ENCODE peak calls at places on chromosomes 13 and 19, in five cellular contexts. U is HFF-Myc, V is breast epithelium, A is fibroblast of pulmonary artery, W is dorsolateral prefrontal cortex. P is an unnamed sample.

GRCh38 chr13:58869566-58869965 is 1238.0 kb downstream of the PCDH17 start:
- DNase-seq in A (no peak), V (no peak), W (no peak), U (no peak), P (no peak)

GRCh38 chr13:59687028-59687427 is 476.7 kb downstream of the DIAPH3 start:
- DNase-seq in W (no peak), A (no peak), U (no peak), V (no peak), P (no peak)

GRCh38 chr13:62512194-62513141 is 1096.8 kb upstream of the PCDH20 start:
- DNase-seq in U (no peak), W (no peak), V (peak; percentile 20), A (peak; percentile 33), P (no peak)

GRCh38 chr13:44313674-44314073 is 60.0 kb upstream of the SERP2 start:
- DNase-seq in W (no peak), A (peak; percentile 63), V (no peak), U (peak; percentile 83), P (peak; percentile 61)

GRCh38 chr13:43489168-43489730 is 297.5 kb downstream of the ENOX1 start:
- DNase-seq in A (no peak), V (no peak), W (no peak), U (peak; percentile 22), P (no peak)

GRCh38 chr13:24894972-24895300 is 131.0 kb downstream of the RNF17 start:
- DNase-seq in W (no peak), V (no peak), U (no peak), A (no peak), P (no peak)

GRCh38 chr13:97883356-97883755 is 70.1 kb upstream of the IPO5 start:
- DNase-seq in V (no peak), W (no peak), U (no peak), A (no peak), P (no peak)

GRCh38 chr13:112725346-112726017 is 35.6 kb downstream of the ATP11A start:
- DNase-seq in U (no peak), W (no peak), A (no peak), V (no peak), P (no peak)

GRCh38 chr13:113835461-113836274 is 28.2 kb downstream of the GAS6 start:
- DNase-seq in U (peak; percentile 96), A (peak; percentile 44), W (no peak), V (no peak), P (peak; percentile 71)

GRCh38 chr19:47363758-47364529 is 14.8 kb downstream of the DHX34 start:
- DNase-seq in W (no peak), U (no peak), A (peak; percentile 72), V (no peak), P (peak; percentile 16)

GRCh38 chr13:43573361-43573740 is 213.4 kb downstream of the ENOX1 start:
- DNase-seq in A (peak; percentile 48), W (no peak), V (no peak), U (no peak), P (no peak)

GRCh38 chr13:94322925-94323324 is 156.6 kb downstream of the DCT start:
- DNase-seq in V (no peak), W (no peak), U (no peak), A (no peak), P (no peak)

GRCh38 chr19:29671393-29672076 is 6.3 kb downstream of the PLEKHF1 start:
- DNase-seq in V (peak; percentile 74), W (no peak), A (peak; percentile 72), U (no peak), P (no peak)

GRCh38 chr13:48477191-48477855 is 55.6 kb downstream of the RCBTB2 start:
- DNase-seq in A (no peak), V (no peak), U (no peak), W (no peak), P (no peak)

DNA sequence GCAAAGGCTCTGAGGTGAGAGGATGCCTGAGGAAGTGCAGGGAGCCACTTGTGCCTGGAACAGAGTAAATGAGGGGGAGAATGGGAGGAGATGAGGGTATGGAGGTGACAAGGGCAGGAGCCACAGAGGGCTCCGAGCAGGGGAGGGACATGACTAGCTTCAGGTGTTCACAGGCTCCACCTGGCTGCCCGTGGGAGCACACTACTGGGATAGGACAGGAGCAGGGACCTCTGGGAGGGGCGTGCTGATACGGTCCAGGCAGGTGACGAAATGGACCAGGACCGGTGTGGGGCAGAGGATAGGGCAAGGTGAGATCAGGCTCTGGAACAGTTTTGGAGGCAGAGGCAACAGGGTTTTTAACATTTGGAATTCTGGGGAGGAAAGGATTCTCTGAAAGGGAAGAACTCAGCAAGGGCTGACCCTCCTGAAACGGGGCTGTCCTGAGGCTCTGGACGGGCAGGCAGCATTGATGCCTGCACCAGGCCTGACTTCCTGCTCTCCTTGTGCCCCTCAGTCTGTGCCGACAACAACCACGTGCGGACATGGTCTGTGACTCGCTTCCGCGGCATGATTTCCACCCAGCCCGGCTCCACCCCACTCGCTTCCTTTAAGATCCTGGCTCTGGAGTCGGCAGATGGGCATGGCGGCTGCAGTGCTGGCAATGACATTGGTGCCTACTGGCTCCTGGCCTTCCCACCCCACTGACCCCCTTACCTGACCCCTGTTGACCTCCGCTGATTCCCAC is 11.6 kb downstream of the SHKBP1 start:
- DNase-seq in V (no peak), A (no peak), W (no peak), U (no peak), P (no peak)
- TF ChIP-seq CTCF in V (no peak), A (no peak), W (no peak), U (no peak), P (no peak)

GRCh38 chr13:85970727-85971126 is 171.5 kb upstream of the SLITRK6 start:
- DNase-seq in W (no peak), A (peak; percentile 48), U (no peak), V (no peak), P (no peak)
- TF ChIP-seq CTCF in W (peak; percentile 8), A (peak; percentile 9), U (no peak), V (no peak), P (no peak)

GRCh38 chr19:49873834-49874233 is 3.3 kb downstream of the AKT1S1 start:
- DNase-seq in V (no peak), A (no peak), U (no peak), W (no peak), P (no peak)

GRCh38 chr19:49875177-49875576 is 2.0 kb downstream of the AKT1S1 start:
- DNase-seq in A (no peak), W (no peak), U (no peak), V (no peak), P (no peak)

GRCh38 chr19:49875801-49876421 is 1.2 kb downstream of the AKT1S1 start:
- DNase-seq in A (no peak), W (peak; percentile 66), U (no peak), V (no peak), P (no peak)

GRCh38 chr19:49873149-49873521 is 4.0 kb downstream of the AKT1S1 start:
- DNase-seq in W (no peak), A (no peak), U (no peak), V (no peak), P (no peak)

DNA sequence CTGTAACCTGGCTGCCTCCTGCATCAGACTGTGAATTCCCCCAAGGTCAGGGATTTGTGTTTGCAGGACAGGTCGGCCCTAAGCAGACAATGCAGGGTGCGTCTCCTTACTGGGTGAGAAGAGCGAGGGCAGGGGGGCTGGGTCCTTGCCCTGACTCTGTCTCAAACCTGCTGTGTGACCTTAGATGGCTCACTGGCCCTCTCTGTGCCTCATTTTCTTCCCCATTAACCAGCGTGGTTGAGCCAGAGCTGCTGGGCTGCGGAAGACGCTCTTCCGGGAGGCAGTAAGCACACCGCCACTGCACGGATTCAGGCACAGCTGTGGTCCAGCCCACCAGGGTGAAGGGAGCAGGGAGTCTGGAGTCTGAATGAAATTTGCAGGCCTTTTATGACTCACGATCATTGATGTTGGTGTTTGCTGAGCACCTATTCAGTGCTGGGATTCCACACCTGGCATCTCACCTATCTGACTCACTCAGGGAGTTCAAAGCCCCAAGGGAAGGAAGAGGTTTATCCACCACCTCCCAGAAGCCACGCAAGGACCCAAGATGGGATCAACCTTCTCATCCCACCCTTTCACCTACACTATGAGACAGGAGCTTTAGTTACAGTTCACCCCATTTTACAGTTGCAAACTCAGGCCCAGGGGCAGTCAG is 2.5 kb downstream of the AKT1S1 start:
- DNase-seq in W (no peak), U (no peak), V (no peak), A (no peak), P (no peak)
- TF ChIP-seq CTCF in W (no peak), U (no peak), V (no peak), A (no peak), P (no peak)

GRCh38 chr13:106533940-106534843 is 1.3 kb downstream of the EFNB2 start:
- DNase-seq in U (no peak), W (peak; percentile 51), V (no peak), A (peak; percentile 69), P (no peak)

GRCh38 chr13:106534844-106535551 is 464 bp downstream of the EFNB2 start:
- DNase-seq in V (no peak), U (no peak), W (no peak), A (peak; percentile 29), P (no peak)

GRCh38 chr13:106530907-106531520 is 4.4 kb downstream of the EFNB2 start:
- DNase-seq in W (no peak), A (no peak), U (no peak), V (no peak), P (no peak)

GRCh38 chr13:106532111-106532929 is 3.1 kb downstream of the EFNB2 start:
- DNase-seq in A (peak; percentile 38), V (no peak), W (peak; percentile 49), U (no peak), P (no peak)

GRCh38 chr13:106533101-106533939 is 2.1 kb downstream of the EFNB2 start:
- DNase-seq in W (peak; percentile 86), U (no peak), A (peak; percentile 86), V (peak; percentile 83), P (no peak)
- TF ChIP-seq CTCF in W (peak; percentile 70), U (peak; percentile 25), A (peak; percentile 36), V (peak; percentile 36), P (peak; percentile 51)

DNA sequence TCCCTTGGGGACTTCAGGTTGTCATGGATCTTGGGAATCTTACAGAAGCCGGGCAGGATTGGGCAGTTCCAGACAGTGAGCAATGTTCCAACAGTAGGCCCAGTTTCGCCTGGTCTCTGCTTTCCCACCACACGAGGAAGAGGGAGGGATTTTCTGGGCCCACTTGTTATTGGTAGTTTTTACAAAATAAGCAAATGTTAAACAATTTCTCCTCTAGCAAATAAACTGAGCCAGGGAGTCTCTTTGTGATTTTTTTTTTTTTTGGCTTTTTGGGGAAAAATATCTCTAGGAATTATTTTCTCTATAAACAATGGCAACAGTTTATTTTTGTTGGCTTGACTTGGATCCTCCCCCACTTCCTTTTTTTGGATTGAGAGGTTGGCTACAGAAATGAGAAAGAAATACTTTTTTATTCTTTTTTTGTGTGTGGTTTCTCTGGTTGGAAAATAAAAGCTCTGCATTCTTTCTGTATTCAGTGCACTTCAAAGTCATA is 89.3 kb downstream of the TM9SF2 start:
- DNase-seq in V (no peak), W (no peak), A (peak; percentile 73), U (no peak), P (no peak)
- TF ChIP-seq CTCF in V (no peak), W (no peak), A (no peak), U (no peak), P (no peak)

GRCh38 chr19:796692-797527 is at the start of gene PTBP1:
- DNase-seq in U (peak; percentile 100), V (peak; percentile 100), W (peak; percentile 99), A (peak; percentile 100), P (peak; percentile 100)
- TF ChIP-seq CTCF in U (no peak), V (no peak), W (peak; percentile 19), A (no peak), P (peak; percentile 2)

GRCh38 chr19:19224852-19225494 is 13.2 kb downstream of the NCAN start:
- DNase-seq in W (no peak), U (no peak), A (peak; percentile 61), V (peak; percentile 53), P (peak; percentile 1)
- TF ChIP-seq CTCF in W (no peak), U (peak; percentile 75), A (peak; percentile 49), V (peak; percentile 22), P (peak; percentile 53)

P was measured in AG09309.